ENCODE peak calls at places on chromosomes 12 and 14, in four cellular contexts. X is aorta; U is keratinocyte; G is CD8-positive, alpha-beta T cell. Y is an unnamed sample.

GRCh38 chr14:101835566-101835965 is 74.1 kb downstream of the PPP2R5C start:
- DNase-seq in X (no peak), U (no peak), G (no peak), Y (no peak)

GRCh38 chr12:56645201-56645716 is 525 bp downstream of the ATP5F1B start:
- DNase-seq in X (no peak), U (no peak), G (no peak), Y (no peak)

GRCh38 chr12:49950310-49951251 is at the start of gene AQP2:
- DNase-seq in X (peak; percentile 55), U (no peak), G (no peak), Y (no peak)

GRCh38 chr12:57722716-57723629 is 15.6 kb downstream of the AGAP2 start:
- DNase-seq in X (no peak), U (no peak), G (no peak), Y (no peak)

GRCh38 chr14:38409081-38409705 is 153.3 kb upstream of the CLEC14A start:
- DNase-seq in X (no peak), U (no peak), G (no peak), Y (no peak)

GRCh38 chr14:61177279-61178225 is 103.6 kb downstream of the TMEM30B start:
- DNase-seq in X (no peak), U (no peak), G (no peak), Y (no peak)

GRCh38 chr12:26471560-26471959 is 276.2 kb downstream of the SSPN start:
- DNase-seq in X (no peak), U (no peak), G (no peak), Y (no peak)

GRCh38 chr14:59280961-59281360 is 92.5 kb downstream of the DAAM1 start:
- DNase-seq in X (no peak), U (no peak), G (no peak), Y (no peak)

GRCh38 chr12:128091101-128091795 is 175.7 kb upstream of the TMEM132C start:
- DNase-seq in X (no peak), U (no peak), G (no peak), Y (no peak)

GRCh38 chr14:20493634-20494033 is 11.7 kb upstream of the RNASE10 start:
- DNase-seq in X (no peak), U (no peak), G (no peak), Y (no peak)

GRCh38 chr12:6761849-6762248 is 4.3 kb upstream of the PTMS start:
- DNase-seq in X (no peak), U (no peak), G (no peak), Y (no peak)

GRCh38 chr12:65168606-65169310 is 625 bp upstream of the LEMD3 start:
- DNase-seq in X (no peak), U (no peak), G (no peak), Y (no peak)

GRCh38 chr12:30643366-30643765 is 52.3 kb downstream of the IPO8 start:
- DNase-seq in X (no peak), U (no peak), G (no peak), Y (no peak)

GRCh38 chr14:68911594-68912227 is 67.4 kb downstream of the ACTN1 start:
- DNase-seq in X (peak; percentile 87), U (no peak), G (peak; percentile 86), Y (peak; percentile 40)

GRCh38 chr12:111598637-111599458 is at the start of gene ATXN2:
- DNase-seq in X (peak; percentile 90), U (no peak), G (no peak), Y (no peak)

GRCh38 chr12:11564984-11565651 is 84.4 kb upstream of the ETV6 start:
- DNase-seq in X (no peak), U (no peak), G (no peak), Y (no peak)

GRCh38 chr12:14802961-14803829 is at the start of the genes C12orf60 and WBP11:
- DNase-seq in X (peak; percentile 94), U (peak; percentile 82), G (peak; percentile 88), Y (peak; percentile 85)

GRCh38 chr12:75779891-75780501 is 251.6 kb downstream of the PHLDA1 start:
- DNase-seq in X (no peak), U (no peak), G (no peak), Y (no peak)

GRCh38 chr12:120640840-120641833 is 711 bp downstream of the CABP1 start:
- DNase-seq in X (peak; percentile 86), U (no peak), G (peak; percentile 68), Y (no peak)

GRCh38 chr14:76352639-76353281 is 23.2 kb upstream of the ESRRB start:
- DNase-seq in X (peak; percentile 88), U (no peak), G (peak; percentile 67), Y (peak; percentile 39)

GRCh38 chr12:49364989-49365388 is 2.3 kb upstream of the SPATS2 start:
- DNase-seq in X (no peak), U (no peak), G (peak; percentile 7), Y (no peak)

GRCh38 chr12:116423053-116423452 is 136.1 kb upstream of the MAP1LC3B2 start:
- DNase-seq in X (no peak), U (no peak), G (no peak), Y (no peak)

GRCh38 chr12:95319694-95320331 is 102.2 kb downstream of the VEZT start:
- DNase-seq in X (no peak), U (no peak), G (no peak), Y (no peak)

GRCh38 chr12:8088574-8088973 is 6.5 kb downstream of the NECAP1 start:
- DNase-seq in X (no peak), U (no peak), G (peak; percentile 68), Y (no peak)

GRCh38 chr12:94140556-94140955 is 7.8 kb upstream of the PLXNC1 start:
- DNase-seq in X (no peak), U (no peak), G (peak; percentile 64), Y (no peak)

GRCh38 chr14:38208825-38209562 is 1.3 kb downstream of the SSTR1 start:
- DNase-seq in X (peak; percentile 63), U (no peak), G (no peak), Y (no peak)

DNA sequence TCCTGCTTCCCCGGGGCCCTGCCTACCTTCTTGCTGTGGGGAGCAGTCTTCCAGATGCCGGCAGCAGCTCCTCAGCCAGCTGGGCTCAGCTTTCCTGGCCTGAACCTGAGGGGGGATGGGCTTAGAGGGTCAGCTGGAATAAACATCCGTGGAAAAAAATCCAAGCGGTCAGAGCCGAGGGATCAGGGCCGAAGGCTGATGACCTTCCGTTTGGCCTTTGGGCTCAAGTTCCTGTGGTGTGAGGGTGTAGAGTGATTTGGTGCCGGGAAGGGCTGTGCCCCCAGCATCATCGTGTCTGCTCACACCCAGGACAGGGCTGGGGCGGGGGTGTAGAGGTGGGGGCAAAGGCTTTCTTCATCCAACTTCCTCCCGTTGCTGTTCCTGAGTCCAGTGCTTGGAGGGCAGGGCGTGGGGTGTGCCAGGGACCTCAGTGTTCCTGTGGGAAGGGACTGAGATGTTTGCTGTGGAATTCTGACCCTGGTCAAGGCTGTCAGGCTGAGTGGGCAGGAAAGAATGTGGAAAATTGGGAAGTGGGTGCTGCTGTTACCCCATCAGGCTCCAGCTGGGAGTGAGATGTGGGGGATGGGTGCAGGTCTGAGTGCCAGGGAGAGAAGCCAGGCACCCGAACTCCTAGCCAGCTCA is 2.6 kb downstream of the SMIM41 start:
- DNase-seq in X (peak; percentile 77), U (no peak), G (no peak), Y (no peak)
- H3K27ac ChIP-seq in X (no peak overlapping the region), U (no peak overlapping the region), G (no peak overlapping the region), Y (no peak overlapping the region)

GRCh38 chr12:67647547-67648305 is 819 bp upstream of the DYRK2 start:
- DNase-seq in X (peak; percentile 89), U (peak; percentile 48), G (no peak), Y (peak; percentile 51)

GRCh38 chr12:67648306-67649164 is at the start of gene DYRK2:
- DNase-seq in X (peak; percentile 92), U (no peak), G (peak; percentile 90), Y (peak; percentile 86)

GRCh38 chr12:67646775-67647174 is 1.8 kb upstream of the DYRK2 start:
- DNase-seq in X (no peak), U (no peak), G (no peak), Y (no peak)

GRCh38 chr12:67645571-67645970 is 3.0 kb upstream of the DYRK2 start:
- DNase-seq in X (no peak), U (no peak), G (no peak), Y (no peak)

DNA sequence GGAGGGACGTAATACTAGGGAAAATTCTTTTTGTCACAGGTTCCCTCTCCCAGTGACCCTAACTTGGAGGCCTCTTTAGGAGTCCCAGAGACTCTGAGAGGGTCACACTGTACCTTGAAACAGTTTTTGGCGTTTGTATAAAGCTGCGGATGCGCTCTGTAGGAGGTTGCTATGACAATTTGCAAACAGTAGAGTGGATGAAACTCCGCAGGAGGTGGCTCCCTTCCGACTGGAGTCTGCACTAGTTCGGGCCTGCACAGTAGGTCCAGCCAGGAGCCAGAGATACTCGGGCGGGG is 1.3 kb upstream of the DYRK2 start:
- DNase-seq in X (no peak), U (no peak), G (no peak), Y (no peak)
- H3K27ac ChIP-seq in X (no peak overlapping the region), U (peak overlapping the region; percentile 69), G (peak overlapping the region; percentile 73), Y (no peak overlapping the region)

GRCh38 chr14:95698287-95698686 is 12.1 kb downstream of the TCL1B start:
- DNase-seq in X (no peak), U (no peak), G (no peak), Y (no peak)

GRCh38 chr14:95695913-95696312 is 9.7 kb downstream of the TCL1B start:
- DNase-seq in X (no peak), U (no peak), G (no peak), Y (no peak)

GRCh38 chr14:95696741-95697140 is 10.5 kb downstream of the TCL1B start:
- DNase-seq in X (no peak), U (no peak), G (no peak), Y (no peak)

GRCh38 chr14:95699397-95699796 is 13.2 kb downstream of the TCL1B start:
- DNase-seq in X (no peak), U (no peak), G (no peak), Y (no peak)

DNA sequence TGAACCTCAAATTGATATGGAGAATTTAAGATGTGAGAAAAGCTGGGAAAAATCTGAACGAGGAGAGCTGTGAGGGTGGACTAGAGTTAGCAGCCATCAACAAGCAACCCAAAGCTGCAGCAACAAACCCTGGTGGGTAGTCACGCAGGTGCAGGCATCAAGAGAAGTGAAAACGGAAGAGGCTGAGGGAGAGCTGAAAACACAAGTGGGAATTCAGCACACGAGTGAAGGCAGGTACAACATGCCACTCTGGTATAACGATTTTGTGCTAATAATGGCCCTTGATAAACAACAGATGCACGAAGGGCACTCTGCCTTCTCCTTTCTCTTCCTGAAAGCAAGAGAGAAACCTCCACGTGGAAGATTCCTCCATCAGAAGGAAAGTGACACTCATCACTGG is 11.5 kb downstream of the TCL1B start:
- DNase-seq in X (no peak), U (no peak), G (no peak), Y (no peak)
- H3K27ac ChIP-seq in X (no peak overlapping the region), U (no peak overlapping the region), G (no peak overlapping the region), Y (no peak overlapping the region)

GRCh38 chr12:123474493-123475255 is 16.7 kb downstream of the SNRNP35 start:
- DNase-seq in X (no peak), U (no peak), G (no peak), Y (no peak)

GRCh38 chr12:123478069-123478468 is 20.1 kb downstream of the SNRNP35 start:
- DNase-seq in X (no peak), U (no peak), G (no peak), Y (no peak)

GRCh38 chr12:123479442-123480180 is 21.7 kb downstream of the SNRNP35 start:
- DNase-seq in X (no peak), U (no peak), G (no peak), Y (peak; percentile 94)

GRCh38 chr12:123475256-123475703 is 17.3 kb downstream of the SNRNP35 start:
- DNase-seq in X (no peak), U (no peak), G (no peak), Y (no peak)

DNA sequence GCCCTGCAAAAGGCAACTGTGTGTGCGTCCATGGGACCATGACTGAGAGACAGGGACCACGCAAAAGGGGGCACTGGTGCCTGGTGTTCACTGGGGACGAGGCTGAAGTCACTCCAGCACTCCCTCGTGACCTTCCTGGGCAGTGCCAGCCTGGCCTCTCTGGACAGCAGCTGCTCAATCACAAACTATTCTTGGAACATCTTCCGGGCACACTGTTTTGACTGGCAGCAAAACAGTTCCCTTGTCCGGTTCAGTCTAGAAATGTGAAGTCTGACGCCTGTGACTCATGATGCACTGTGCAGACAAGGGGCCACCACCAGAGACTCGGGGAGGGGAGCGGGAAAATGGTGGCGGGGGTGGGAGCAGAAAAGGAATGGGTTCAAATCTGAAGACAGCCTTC is 20.8 kb downstream of the SNRNP35 start:
- DNase-seq in X (peak; percentile 90), U (no peak), G (no peak), Y (peak; percentile 75)
- H3K27ac ChIP-seq in X (peak overlapping the region; percentile 86), U (no peak overlapping the region), G (no peak overlapping the region), Y (peak overlapping the region; percentile 100)